ENCODE peak calls at places on chromosomes 11 and 22, in seven cellular contexts. G, Z, I, X, J, R and B are unnamed samples.

GRCh38 chr11:90237004-90237403 is 14.2 kb upstream of the CHORDC1 start:
- DNase-seq in G (no peak), R (no peak), J (no peak), I (no peak), Z (no peak), X (no peak), B (no peak)

GRCh38 chr22:25110596-25110845 is 89.1 kb upstream of the CRYBB3 start:
- DNase-seq in I (no peak), G (no peak), Z (no peak), J (no peak), X (no peak), R (no peak), B (no peak)

GRCh38 chr11:12677131-12677530 is 2.9 kb downstream of the TEAD1 start:
- DNase-seq in J (no peak), I (no peak), R (no peak), Z (no peak), G (no peak), X (no peak), B (no peak)

GRCh38 chr11:16738949-16739262 is 459 bp downstream of the C11orf58 start:
- DNase-seq in Z (no peak), X (no peak), R (no peak), I (peak), G (no peak), J (no peak), B (no peak)

GRCh38 chr11:46724088-46724487 is 5.1 kb downstream of the F2 start:
- DNase-seq in J (no peak), X (no peak), Z (no peak), I (peak), R (no peak), G (no peak), B (no peak)

GRCh38 chr11:12841946-12842630 is 167.0 kb upstream of the RASSF10 start:
- DNase-seq in R (peak), X (no peak), I (no peak), J (no peak), G (no peak), Z (no peak), B (no peak)

GRCh38 chr11:15451713-15452112 is 337.0 kb downstream of the INSC start:
- DNase-seq in J (no peak), G (no peak), R (no peak), X (no peak), I (no peak), Z (no peak), B (no peak)

GRCh38 chr11:14380947-14381555 is 22.1 kb upstream of the RRAS2 start:
- DNase-seq in I (peak), G (no peak), R (peak), Z (peak), J (peak), X (peak), B (peak)

GRCh38 chr22:26893034-26893710 is 235.8 kb downstream of the MIAT start:
- DNase-seq in Z (no peak), I (peak), X (no peak), J (no peak), G (no peak), R (no peak), B (no peak)

GRCh38 chr11:130874396-130874795 is 41.9 kb downstream of the SNX19 start:
- DNase-seq in J (no peak), Z (no peak), R (no peak), I (no peak), X (no peak), G (no peak), B (no peak)

GRCh38 chr11:80632691-80633090 is 1191.9 kb upstream of the TENM4 start:
- DNase-seq in X (no peak), R (no peak), I (no peak), J (no peak), Z (no peak), G (no peak), B (no peak)

GRCh38 chr22:44640618-44641155 is 61.3 kb upstream of the PRR5 start:
- DNase-seq in R (no peak), I (peak), X (no peak), Z (peak), J (no peak), G (no peak), B (no peak)

GRCh38 chr11:77375114-77375513 is 73.6 kb upstream of the GDPD4 start:
- DNase-seq in R (peak), Z (no peak), G (no peak), J (no peak), X (no peak), I (no peak), B (no peak)

GRCh38 chr11:67251841-67252240 is 14.4 kb upstream of the GRK2 start:
- DNase-seq in X (no peak), G (no peak), R (no peak), Z (no peak), J (no peak), I (no peak), B (no peak)

GRCh38 chr11:33967451-33967850 is 75.6 kb upstream of the LMO2 start:
- DNase-seq in J (no peak), R (no peak), I (no peak), Z (no peak), G (no peak), X (no peak), B (no peak)

GRCh38 chr11:78331711-78332110 is 85.9 kb downstream of the GAB2 start:
- DNase-seq in I (no peak), Z (no peak), X (no peak), G (no peak), R (no peak), J (no peak), B (no peak)

GRCh38 chr11:2553886-2554285 is 109.1 kb downstream of the KCNQ1 start:
- DNase-seq in G (no peak), J (no peak), R (no peak), Z (peak), X (no peak), I (no peak), B (peak)

GRCh38 chr11:64862914-64863313 is 15.5 kb downstream of the EHD1 start:
- DNase-seq in Z (no peak), G (no peak), R (no peak), X (no peak), I (peak), J (peak), B (no peak)

GRCh38 chr11:64858467-64859401 is 14.3 kb upstream of the CDC42BPG start:
- DNase-seq in R (peak), G (no peak), X (no peak), I (no peak), Z (peak), J (peak), B (peak)

GRCh38 chr11:64861227-64861970 is 16.9 kb upstream of the CDC42BPG start:
- DNase-seq in X (no peak), G (no peak), I (peak), J (no peak), R (no peak), Z (no peak), B (no peak)

GRCh38 chr11:64857485-64857884 is 13.0 kb upstream of the CDC42BPG start:
- DNase-seq in Z (no peak), R (no peak), X (no peak), J (no peak), I (no peak), G (no peak), B (no peak)

GRCh38 chr11:64859542-64860414 is 15.3 kb upstream of the CDC42BPG start:
- DNase-seq in J (no peak), G (peak), X (no peak), R (no peak), I (no peak), Z (peak), B (peak)
- H3K4me3 ChIP-seq in J (no peak), G (no peak), X (no peak), R (no peak), I (no peak), Z (no peak), B (peak)

GRCh38 chr11:124752471-124753100 is 531 bp upstream of the VSIG2 start:
- DNase-seq in Z (no peak), G (no peak), R (no peak), J (no peak), I (peak), X (no peak), B (no peak)

GRCh38 chr11:124751741-124752470 is at the start of gene VSIG2:
- DNase-seq in I (peak), J (no peak), Z (no peak), X (peak), G (no peak), R (no peak), B (no peak)

GRCh38 chr11:124749920-124750319 is 2.1 kb downstream of the VSIG2 start:
- DNase-seq in R (no peak), I (no peak), J (no peak), Z (no peak), X (no peak), G (no peak), B (no peak)

GRCh38 chr11:124753207-124753606 is 1.2 kb upstream of the VSIG2 start:
- DNase-seq in G (no peak), Z (no peak), X (no peak), I (peak), R (no peak), J (no peak), B (no peak)

DNA sequence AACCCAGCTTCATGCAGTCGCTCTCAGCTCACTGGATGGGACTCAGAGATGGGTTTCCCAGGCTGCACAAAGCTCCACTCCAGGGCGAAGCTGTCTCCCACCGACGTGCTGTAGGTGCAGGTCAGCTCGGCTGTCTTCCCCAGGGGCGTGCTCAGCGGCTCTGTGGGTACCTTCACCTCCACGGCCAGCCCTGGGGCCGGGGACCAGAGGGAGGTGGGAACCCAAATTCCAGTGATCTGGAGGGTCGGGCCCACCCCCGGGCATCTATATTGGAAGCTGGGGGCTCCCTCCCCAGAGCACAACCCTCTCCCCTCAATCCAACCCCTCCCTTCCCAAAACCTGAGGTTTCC is 689 bp downstream of the VSIG2 start:
- DNase-seq in G (no peak), J (no peak), I (peak), Z (no peak), X (no peak), R (no peak), B (no peak)
- H3K4me3 ChIP-seq in G (no peak), J (no peak), I (peak), Z (no peak), X (peak), R (no peak), B (no peak)

GRCh38 chr11:114062272-114062671 is 2.8 kb downstream of the ZBTB16 start:
- DNase-seq in R (no peak), Z (no peak), J (no peak), G (no peak), X (no peak), I (no peak), B (no peak)
- H3K4me3 ChIP-seq in R (no peak), Z (peak), J (peak), G (no peak), X (no peak), I (no peak), B (no peak)

GRCh38 chr11:84922836-84923235 is 704.3 kb downstream of the DLG2 start:
- DNase-seq in Z (no peak), X (peak), I (no peak), J (no peak), R (no peak), G (no peak), B (no peak)
- H3K4me3 ChIP-seq in Z (peak), X (no peak), I (no peak), J (peak), R (peak), G (no peak), B (no peak)

DNA sequence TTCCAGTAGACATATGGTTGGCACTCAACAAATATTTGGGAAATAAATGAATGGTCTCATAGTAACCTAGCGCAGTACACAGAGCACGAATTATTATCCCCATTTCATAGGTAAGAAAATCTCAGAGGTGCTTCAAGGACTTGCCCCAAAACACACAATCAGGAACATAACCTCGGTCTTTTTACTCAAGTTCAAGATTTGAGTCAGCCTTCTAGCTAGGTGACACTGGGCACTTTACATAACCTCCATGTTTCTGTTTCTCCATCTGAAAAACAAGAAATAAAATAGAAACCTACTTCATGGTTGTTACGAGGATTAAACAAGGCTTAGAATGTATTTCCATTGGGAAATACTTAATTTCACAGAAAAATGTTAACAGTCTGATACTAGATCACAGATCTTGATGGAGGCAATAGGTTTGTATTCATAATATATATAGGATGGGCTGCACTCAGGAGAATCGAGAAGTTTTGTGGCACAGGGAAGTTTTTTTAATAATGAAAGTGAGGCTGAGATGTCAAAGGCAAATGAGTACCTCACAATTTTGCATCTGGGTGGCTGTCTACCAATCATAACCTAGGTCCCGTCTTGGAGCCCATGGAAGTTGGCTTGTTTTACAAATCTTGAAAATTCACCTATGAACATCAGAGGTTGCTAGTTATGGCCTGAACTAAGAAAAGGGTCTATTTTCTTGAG is 147.4 kb upstream of the ZC3H12C start:
- DNase-seq in Z (no peak), I (no peak), R (peak), J (no peak), G (no peak), X (no peak), B (no peak)
- H3K4me3 ChIP-seq in Z (peak), I (no peak), R (peak), J (peak), G (no peak), X (no peak), B (no peak)